ENCODE peak calls at places on chromosomes 7 and 10, in five cellular contexts. E is IMR-90, T is neuronal stem cell, G is H9, M is trophoblast cell. F is an unnamed sample.

GRCh38 chr10:86876748-86877147 is 80.7 kb downstream of the MMRN2 start:
- DNase-seq in M (no peak), G (no peak), T (no peak), E (peak; percentile 79), F (peak; percentile 94)

GRCh38 chr7:142313528-142313927 is 55.7 kb upstream of the PRSS58 start:
- DNase-seq in E (no peak), G (no peak), M (no peak), T (no peak), F (no peak)

GRCh38 chr7:92043637-92044036 is 90.6 kb downstream of the CYP51A1 start:
- DNase-seq in T (no peak), M (no peak), E (no peak), G (no peak), F (no peak)

GRCh38 chr10:11201911-11202310 is 184.2 kb downstream of the CELF2 start:
- DNase-seq in G (no peak), M (no peak), E (no peak), T (no peak), F (no peak)

GRCh38 chr7:7188091-7188490 is 5.7 kb downstream of the C1GALT1 start:
- DNase-seq in M (no peak), G (no peak), T (no peak), E (no peak), F (no peak)

GRCh38 chr10:17077251-17077904 is 52.2 kb downstream of the CUBN start:
- DNase-seq in T (no peak), E (peak; percentile 52), M (no peak), G (no peak), F (no peak)

GRCh38 chr10:32367793-32368453 is 21.0 kb upstream of the EPC1 start:
- DNase-seq in M (peak; percentile 52), T (no peak), E (peak; percentile 75), G (peak; percentile 47), F (peak; percentile 69)

GRCh38 chr7:96093435-96093834 is 228.5 kb downstream of the SLC25A13 start:
- DNase-seq in G (no peak), M (no peak), E (peak; percentile 91), T (no peak), F (peak; percentile 41)

GRCh38 chr10:64396105-64396504 is 874.9 kb downstream of the REEP3 start:
- DNase-seq in M (no peak), E (peak; percentile 55), G (no peak), T (peak; percentile 11), F (peak; percentile 60)

GRCh38 chr7:74284781-74285259 is 4.4 kb upstream of the CLIP2 start:
- DNase-seq in G (no peak), E (no peak), M (no peak), T (no peak), F (peak; percentile 42)

GRCh38 chr10:79928028-79928583 is 20.8 kb downstream of the SFTPD start:
- DNase-seq in T (no peak), E (no peak), G (no peak), M (no peak), F (no peak)

GRCh38 chr10:82037076-82037475 is 162.1 kb downstream of the NRG3 start:
- DNase-seq in T (no peak), M (no peak), G (no peak), E (no peak), F (no peak)

GRCh38 chr7:104272767-104273384 is 55.5 kb upstream of the LHFPL3 start:
- DNase-seq in T (no peak), M (no peak), E (peak; percentile 57), G (no peak), F (peak; percentile 19)

GRCh38 chr10:29748109-29748650 is 113.4 kb upstream of the SVIL start:
- DNase-seq in T (no peak), M (no peak), E (no peak), G (no peak), F (no peak)

GRCh38 chr7:156949541-156950380 is at the start of gene NOM1:
- DNase-seq in M (peak; percentile 84), G (peak; percentile 84), E (peak; percentile 74), T (peak; percentile 86), F (peak; percentile 81)

GRCh38 chr10:122113161-122113944 is 124.4 kb downstream of the TACC2 start:
- DNase-seq in G (peak; percentile 71), M (peak; percentile 46), T (peak; percentile 15), E (peak; percentile 68), F (peak; percentile 86)

GRCh38 chr7:22561356-22561755 is 61.4 kb upstream of the STEAP1B start:
- DNase-seq in E (peak; percentile 100), T (peak; percentile 42), M (peak; percentile 96), G (peak; percentile 86), F (peak; percentile 98)

GRCh38 chr10:101829561-101830315 is 11.5 kb upstream of the OGA start:
- DNase-seq in M (no peak), T (peak; percentile 70), E (no peak), G (peak; percentile 92), F (no peak)

GRCh38 chr10:28913850-28914249 is 236.5 kb downstream of the BAMBI start:
- DNase-seq in E (no peak), G (no peak), T (no peak), M (no peak), F (no peak)

GRCh38 chr7:101357433-101357832 is 5.2 kb upstream of the COL26A1 start:
- DNase-seq in G (no peak), E (no peak), M (no peak), T (no peak), F (no peak)

GRCh38 chr10:71912431-71912830 is 51.8 kb upstream of the CHST3 start:
- DNase-seq in T (no peak), M (no peak), E (peak; percentile 12), G (no peak), F (no peak)

GRCh38 chr10:30870926-30871325 is 160.7 kb downstream of the ZNF438 start:
- DNase-seq in M (no peak), G (no peak), E (no peak), T (no peak), F (no peak)

GRCh38 chr10:101394522-101395133 is 40.7 kb downstream of the BTRC start:
- DNase-seq in G (no peak), E (no peak), T (no peak), M (peak; percentile 54), F (peak; percentile 30)

GRCh38 chr10:28179490-28180099 is 123.3 kb downstream of the MPP7 start:
- DNase-seq in M (peak; percentile 20), T (peak; percentile 50), G (no peak), E (peak; percentile 62), F (peak; percentile 65)

GRCh38 chr7:8423057-8423456 is 10.4 kb upstream of the NXPH1 start:
- DNase-seq in M (no peak), G (no peak), T (no peak), E (no peak), F (no peak)

GRCh38 chr7:8430643-8431042 is 2.8 kb upstream of the NXPH1 start:
- DNase-seq in M (no peak), G (no peak), E (no peak), T (no peak), F (no peak)

GRCh38 chr7:8422177-8422576 is 11.2 kb upstream of the NXPH1 start:
- DNase-seq in T (no peak), E (no peak), G (no peak), M (no peak), F (no peak)

GRCh38 chr7:8425223-8425622 is 8.2 kb upstream of the NXPH1 start:
- DNase-seq in G (no peak), M (no peak), T (no peak), E (no peak), F (no peak)
- H3K4me2 ChIP-seq in G (no peak overlapping the region), M (no peak overlapping the region), T (no peak overlapping the region), E (no peak overlapping the region), F (no peak overlapping the region)

GRCh38 chr7:155911471-155912105 is 99.3 kb upstream of the SHH start:
- DNase-seq in G (no peak), T (no peak), E (no peak), M (no peak), F (no peak)
- H4K8ac ChIP-seq in G (peak overlapping the region; percentile 45), T (no peak overlapping the region), E (no peak overlapping the region), M (no peak overlapping the region), F (no peak overlapping the region)

DNA sequence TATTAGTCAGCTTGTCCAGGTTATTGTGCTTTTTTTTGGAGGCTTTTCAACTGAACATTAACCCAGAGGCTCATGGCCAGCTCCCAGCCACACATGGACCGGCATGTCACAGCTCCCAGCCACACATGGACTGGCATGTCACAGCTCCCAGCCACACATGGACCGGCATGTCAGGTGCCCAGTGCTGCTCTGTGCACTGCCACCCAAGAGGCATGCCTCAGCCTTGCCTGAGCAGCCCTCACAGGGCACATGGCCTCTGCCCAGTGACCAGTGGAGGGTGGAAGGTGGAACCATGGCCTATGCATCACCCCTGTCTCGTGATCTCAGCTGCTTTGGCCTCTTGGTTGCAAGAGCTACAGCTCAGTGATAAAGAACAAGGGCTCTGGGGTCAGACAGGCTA is 119.8 kb downstream of the OAT start:
- DNase-seq in G (no peak), T (no peak), M (no peak), E (no peak), F (no peak)
- H3K14ac ChIP-seq in G (no peak overlapping the region), T (no peak overlapping the region), M (no peak overlapping the region), E (no peak overlapping the region), F (no peak overlapping the region)

GRCh38 chr7:69994218-69994617 is 395.9 kb downstream of the AUTS2 start:
- DNase-seq in E (no peak), G (no peak), T (no peak), M (no peak), F (no peak)
- H3K4me2 ChIP-seq in E (no peak overlapping the region), G (no peak overlapping the region), T (no peak overlapping the region), M (no peak overlapping the region), F (no peak overlapping the region)

GRCh38 chr7:29890251-29890650 is 83.9 kb downstream of the WIPF3 start:
- DNase-seq in M (no peak), T (no peak), E (no peak), G (no peak), F (no peak)
- H4K8ac ChIP-seq in M (no peak overlapping the region), T (no peak overlapping the region), E (no peak overlapping the region), G (no peak overlapping the region), F (no peak overlapping the region)

GRCh38 chr10:131048595-131048994 is 262.9 kb downstream of the TCERG1L start:
- DNase-seq in M (no peak), E (no peak), G (peak; percentile 64), T (peak; percentile 14), F (no peak)

GRCh38 chr10:131047501-131047900 is 264.0 kb downstream of the TCERG1L start:
- DNase-seq in E (no peak), T (no peak), G (no peak), M (no peak), F (no peak)

GRCh38 chr10:131049051-131049450 is 262.5 kb downstream of the TCERG1L start:
- DNase-seq in G (peak; percentile 96), T (peak; percentile 54), E (no peak), M (no peak), F (no peak)

GRCh38 chr10:131044379-131044778 is 267.1 kb downstream of the TCERG1L start:
- DNase-seq in T (no peak), M (no peak), G (no peak), E (no peak), F (no peak)

DNA sequence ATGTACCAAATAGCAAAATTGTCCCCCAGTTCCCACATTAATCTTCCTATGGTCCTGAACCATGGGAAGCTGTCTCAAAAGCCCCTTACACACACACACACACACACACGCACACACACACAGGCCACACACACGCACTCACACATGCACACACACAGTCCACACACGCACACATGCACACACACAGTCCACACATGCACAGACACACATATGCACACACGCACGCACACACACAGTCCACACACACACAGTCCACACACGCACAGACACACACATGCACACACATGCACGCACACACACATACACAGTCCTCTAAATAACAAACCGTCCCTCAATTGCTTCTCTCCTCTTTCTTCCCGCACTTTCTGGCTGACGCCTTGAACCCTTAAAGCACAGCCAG is 265.3 kb downstream of the TCERG1L start:
- DNase-seq in E (no peak), T (no peak), M (no peak), G (no peak), F (no peak)
- H3K14ac ChIP-seq in E (no peak overlapping the region), T (peak overlapping the region; percentile 72), M (no peak overlapping the region), G (no peak overlapping the region), F (no peak overlapping the region)